ENCODE peak calls at places on chromosomes 1 and 21, in eight cellular contexts. One of them, this sample, is unnamed.

GRCh38 chr1:64539808-64540207 is 69.9 kb downstream of the CACHD1 start:
- DNase-seq in foreskin fibroblast: peak
- DNase-seq in tibial nerve: peak
- DNase-seq in GM23248: peak
- DNase-seq in neuronal stem cell: no peak
- DNase-seq in BE2C: peak
- DNase-seq in tibial artery: peak
- DNase-seq in left ventricle myocardium inferior: peak
- DNase-seq in this sample: peak

GRCh38 chr1:10402729-10403274 is 3.9 kb downstream of the PGD start:
- DNase-seq in foreskin fibroblast: peak
- DNase-seq in tibial nerve: no peak
- DNase-seq in GM23248: peak
- DNase-seq in neuronal stem cell: no peak
- DNase-seq in BE2C: no peak
- DNase-seq in tibial artery: no peak
- DNase-seq in left ventricle myocardium inferior: no peak
- DNase-seq in this sample: no peak

GRCh38 chr1:17723684-17724083 is 31.4 kb upstream of the ACTL8 start:
- DNase-seq in foreskin fibroblast: no peak
- DNase-seq in tibial nerve: no peak
- DNase-seq in GM23248: no peak
- DNase-seq in neuronal stem cell: no peak
- DNase-seq in BE2C: no peak
- DNase-seq in tibial artery: no peak
- DNase-seq in left ventricle myocardium inferior: no peak
- DNase-seq in this sample: no peak

GRCh38 chr1:116377564-116378529 is 4.8 kb downstream of the ATP1A1 start:
- DNase-seq in foreskin fibroblast: peak
- DNase-seq in tibial nerve: peak
- DNase-seq in GM23248: peak
- DNase-seq in neuronal stem cell: no peak
- DNase-seq in BE2C: peak
- DNase-seq in tibial artery: peak
- DNase-seq in left ventricle myocardium inferior: peak
- DNase-seq in this sample: no peak

GRCh38 chr1:62612770-62613169 is 15.4 kb downstream of the ANGPTL3 start:
- DNase-seq in foreskin fibroblast: no peak
- DNase-seq in tibial nerve: no peak
- DNase-seq in GM23248: no peak
- DNase-seq in neuronal stem cell: no peak
- DNase-seq in BE2C: no peak
- DNase-seq in tibial artery: no peak
- DNase-seq in left ventricle myocardium inferior: no peak
- DNase-seq in this sample: no peak

GRCh38 chr1:65065535-65066378 is 82.2 kb upstream of the AK4 start:
- DNase-seq in foreskin fibroblast: no peak
- DNase-seq in tibial nerve: no peak
- DNase-seq in GM23248: peak
- DNase-seq in neuronal stem cell: peak
- DNase-seq in BE2C: no peak
- DNase-seq in tibial artery: peak
- DNase-seq in left ventricle myocardium inferior: peak
- DNase-seq in this sample: peak

GRCh38 chr1:39394598-39394997 is 96.8 kb upstream of the BMP8A start:
- DNase-seq in foreskin fibroblast: no peak
- DNase-seq in tibial nerve: no peak
- DNase-seq in GM23248: no peak
- DNase-seq in neuronal stem cell: no peak
- DNase-seq in BE2C: no peak
- DNase-seq in tibial artery: no peak
- DNase-seq in left ventricle myocardium inferior: no peak
- DNase-seq in this sample: no peak

GRCh38 chr1:167898578-167899222 is 15.2 kb downstream of the ADCY10 start:
- DNase-seq in foreskin fibroblast: no peak
- DNase-seq in tibial nerve: no peak
- DNase-seq in GM23248: no peak
- DNase-seq in neuronal stem cell: no peak
- DNase-seq in BE2C: no peak
- DNase-seq in tibial artery: no peak
- DNase-seq in left ventricle myocardium inferior: no peak
- DNase-seq in this sample: no peak

GRCh38 chr1:228092342-228093049 is 10.0 kb downstream of the ARF1 start:
- DNase-seq in foreskin fibroblast: no peak
- DNase-seq in tibial nerve: no peak
- DNase-seq in GM23248: no peak
- DNase-seq in neuronal stem cell: no peak
- DNase-seq in BE2C: no peak
- DNase-seq in tibial artery: no peak
- DNase-seq in left ventricle myocardium inferior: no peak
- DNase-seq in this sample: no peak

GRCh38 chr1:184387069-184387870 is 441 bp downstream of the C1orf21 start:
- DNase-seq in foreskin fibroblast: no peak
- DNase-seq in tibial nerve: no peak
- DNase-seq in GM23248: peak
- DNase-seq in neuronal stem cell: no peak
- DNase-seq in BE2C: peak
- DNase-seq in tibial artery: peak
- DNase-seq in left ventricle myocardium inferior: peak
- DNase-seq in this sample: no peak

GRCh38 chr1:181159451-181160151 is 71.1 kb downstream of the IER5 start:
- DNase-seq in foreskin fibroblast: peak
- DNase-seq in tibial nerve: no peak
- DNase-seq in GM23248: peak
- DNase-seq in neuronal stem cell: no peak
- DNase-seq in BE2C: no peak
- DNase-seq in tibial artery: no peak
- DNase-seq in left ventricle myocardium inferior: no peak
- DNase-seq in this sample: no peak

GRCh38 chr1:25831569-25832196 is 11.9 kb downstream of the MTFR1L start:
- DNase-seq in foreskin fibroblast: no peak
- DNase-seq in tibial nerve: no peak
- DNase-seq in GM23248: no peak
- DNase-seq in neuronal stem cell: no peak
- DNase-seq in BE2C: no peak
- DNase-seq in tibial artery: no peak
- DNase-seq in left ventricle myocardium inferior: no peak
- DNase-seq in this sample: no peak

GRCh38 chr1:167997037-167997575 is 60.2 kb upstream of the MPC2 start:
- DNase-seq in foreskin fibroblast: no peak
- DNase-seq in tibial nerve: no peak
- DNase-seq in GM23248: no peak
- DNase-seq in neuronal stem cell: no peak
- DNase-seq in BE2C: no peak
- DNase-seq in tibial artery: no peak
- DNase-seq in left ventricle myocardium inferior: no peak
- DNase-seq in this sample: no peak

GRCh38 chr1:18852501-18852900 is 7.0 kb downstream of the TAS1R2 start:
- DNase-seq in foreskin fibroblast: no peak
- DNase-seq in tibial nerve: no peak
- DNase-seq in GM23248: no peak
- DNase-seq in neuronal stem cell: no peak
- DNase-seq in BE2C: no peak
- DNase-seq in tibial artery: no peak
- DNase-seq in left ventricle myocardium inferior: no peak
- DNase-seq in this sample: no peak

GRCh38 chr1:5750186-5751170 is 241.7 kb downstream of the NPHP4 start:
- DNase-seq in foreskin fibroblast: no peak
- DNase-seq in tibial nerve: peak
- DNase-seq in GM23248: no peak
- DNase-seq in neuronal stem cell: no peak
- DNase-seq in BE2C: no peak
- DNase-seq in tibial artery: no peak
- DNase-seq in left ventricle myocardium inferior: no peak
- DNase-seq in this sample: no peak

GRCh38 chr1:23178414-23178813 is 9.8 kb upstream of the LUZP1 start:
- DNase-seq in foreskin fibroblast: no peak
- DNase-seq in tibial nerve: no peak
- DNase-seq in GM23248: peak
- DNase-seq in neuronal stem cell: no peak
- DNase-seq in BE2C: no peak
- DNase-seq in tibial artery: no peak
- DNase-seq in left ventricle myocardium inferior: no peak
- DNase-seq in this sample: no peak

GRCh38 chr21:25615880-25616279 is 8.6 kb upstream of the MRPL39 start:
- DNase-seq in foreskin fibroblast: no peak
- DNase-seq in tibial nerve: no peak
- DNase-seq in GM23248: no peak
- DNase-seq in neuronal stem cell: no peak
- DNase-seq in BE2C: no peak
- DNase-seq in tibial artery: no peak
- DNase-seq in left ventricle myocardium inferior: no peak
- DNase-seq in this sample: no peak

GRCh38 chr1:21509351-21510112 is at the start of gene ALPL:
- DNase-seq in foreskin fibroblast: no peak
- DNase-seq in tibial nerve: no peak
- DNase-seq in GM23248: no peak
- DNase-seq in neuronal stem cell: peak
- DNase-seq in BE2C: no peak
- DNase-seq in tibial artery: no peak
- DNase-seq in left ventricle myocardium inferior: no peak
- DNase-seq in this sample: no peak
- H3K4me3 ChIP-seq in foreskin fibroblast: no peak
- H3K4me3 ChIP-seq in tibial nerve: peak
- H3K4me3 ChIP-seq in GM23248: peak
- H3K4me3 ChIP-seq in neuronal stem cell: peak
- H3K4me3 ChIP-seq in BE2C: peak
- H3K4me3 ChIP-seq in tibial artery: peak
- H3K4me3 ChIP-seq in left ventricle myocardium inferior: peak
- H3K4me3 ChIP-seq in this sample: peak

DNA sequence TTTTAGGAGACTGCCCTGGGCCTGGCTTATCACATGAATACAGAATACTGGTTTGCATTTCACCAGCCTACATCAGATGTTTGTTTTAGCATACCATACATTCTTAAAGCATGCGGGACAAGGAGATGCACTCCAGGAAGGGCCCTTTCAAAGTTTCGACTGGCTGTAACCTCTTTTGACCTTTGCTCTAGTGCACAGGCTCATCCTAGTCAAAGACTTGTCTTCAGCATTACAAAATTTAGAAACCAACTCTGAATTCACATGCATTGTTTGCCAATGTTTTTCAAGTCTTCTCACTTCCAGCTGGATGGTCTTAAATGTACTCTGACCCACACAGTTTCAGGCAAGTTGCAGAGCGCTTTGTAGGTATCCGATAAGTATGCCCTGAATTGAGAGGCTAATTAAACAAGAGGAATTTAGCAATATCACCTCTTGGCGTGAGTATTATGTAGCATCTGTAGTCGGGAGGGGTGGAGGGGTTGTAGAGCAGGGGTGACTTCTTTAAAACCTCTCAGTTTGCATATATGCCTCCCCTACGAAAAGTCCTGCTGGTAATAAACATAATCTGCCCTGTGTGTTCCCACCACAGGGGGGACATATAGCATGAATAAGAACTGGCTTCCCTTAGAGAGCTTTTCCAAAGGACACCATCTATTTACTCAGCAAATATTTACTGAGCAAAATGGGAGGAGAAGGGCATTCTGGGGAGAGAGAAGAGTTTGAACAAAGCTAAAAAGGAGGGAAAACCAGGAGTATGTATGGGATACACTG is 24.4 kb upstream of the AHCYL1 start:
- DNase-seq in foreskin fibroblast: peak
- DNase-seq in tibial nerve: no peak
- DNase-seq in GM23248: peak
- DNase-seq in neuronal stem cell: peak
- DNase-seq in BE2C: no peak
- DNase-seq in tibial artery: no peak
- DNase-seq in left ventricle myocardium inferior: no peak
- DNase-seq in this sample: peak
- H3K4me3 ChIP-seq in foreskin fibroblast: no peak
- H3K4me3 ChIP-seq in tibial nerve: no peak
- H3K4me3 ChIP-seq in GM23248: peak
- H3K4me3 ChIP-seq in neuronal stem cell: no peak
- H3K4me3 ChIP-seq in BE2C: no peak
- H3K4me3 ChIP-seq in tibial artery: no peak
- H3K4me3 ChIP-seq in left ventricle myocardium inferior: no peak
- H3K4me3 ChIP-seq in this sample: no peak

DNA sequence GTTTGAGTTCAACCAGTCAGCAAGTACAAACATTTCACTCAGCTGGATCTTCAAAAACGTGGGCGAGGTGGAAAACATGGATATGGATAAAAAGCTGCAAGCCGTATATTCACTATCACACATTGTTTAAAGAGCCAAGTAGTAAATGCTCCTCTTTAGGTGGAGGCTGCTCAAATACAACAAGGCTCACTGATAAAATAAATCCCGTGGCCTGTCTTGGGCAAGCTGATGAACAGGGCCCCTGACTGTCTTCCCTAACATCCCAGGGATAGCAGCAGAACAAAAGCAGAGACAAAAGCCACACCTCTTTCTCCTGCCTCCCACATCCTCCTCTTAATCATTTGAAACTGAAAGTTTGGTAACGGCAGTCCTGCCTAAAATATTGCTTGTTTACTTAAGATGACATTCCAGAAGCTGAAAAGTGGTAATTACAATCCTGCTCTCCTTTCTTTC is 357.7 kb downstream of the TTLL7 start:
- DNase-seq in foreskin fibroblast: peak
- DNase-seq in tibial nerve: no peak
- DNase-seq in GM23248: peak
- DNase-seq in neuronal stem cell: no peak
- DNase-seq in BE2C: no peak
- DNase-seq in tibial artery: no peak
- DNase-seq in left ventricle myocardium inferior: no peak
- DNase-seq in this sample: no peak
- H3K4me3 ChIP-seq in foreskin fibroblast: peak
- H3K4me3 ChIP-seq in tibial nerve: no peak
- H3K4me3 ChIP-seq in GM23248: peak
- H3K4me3 ChIP-seq in neuronal stem cell: no peak
- H3K4me3 ChIP-seq in BE2C: no peak
- H3K4me3 ChIP-seq in tibial artery: no peak
- H3K4me3 ChIP-seq in left ventricle myocardium inferior: peak
- H3K4me3 ChIP-seq in this sample: no peak

DNA sequence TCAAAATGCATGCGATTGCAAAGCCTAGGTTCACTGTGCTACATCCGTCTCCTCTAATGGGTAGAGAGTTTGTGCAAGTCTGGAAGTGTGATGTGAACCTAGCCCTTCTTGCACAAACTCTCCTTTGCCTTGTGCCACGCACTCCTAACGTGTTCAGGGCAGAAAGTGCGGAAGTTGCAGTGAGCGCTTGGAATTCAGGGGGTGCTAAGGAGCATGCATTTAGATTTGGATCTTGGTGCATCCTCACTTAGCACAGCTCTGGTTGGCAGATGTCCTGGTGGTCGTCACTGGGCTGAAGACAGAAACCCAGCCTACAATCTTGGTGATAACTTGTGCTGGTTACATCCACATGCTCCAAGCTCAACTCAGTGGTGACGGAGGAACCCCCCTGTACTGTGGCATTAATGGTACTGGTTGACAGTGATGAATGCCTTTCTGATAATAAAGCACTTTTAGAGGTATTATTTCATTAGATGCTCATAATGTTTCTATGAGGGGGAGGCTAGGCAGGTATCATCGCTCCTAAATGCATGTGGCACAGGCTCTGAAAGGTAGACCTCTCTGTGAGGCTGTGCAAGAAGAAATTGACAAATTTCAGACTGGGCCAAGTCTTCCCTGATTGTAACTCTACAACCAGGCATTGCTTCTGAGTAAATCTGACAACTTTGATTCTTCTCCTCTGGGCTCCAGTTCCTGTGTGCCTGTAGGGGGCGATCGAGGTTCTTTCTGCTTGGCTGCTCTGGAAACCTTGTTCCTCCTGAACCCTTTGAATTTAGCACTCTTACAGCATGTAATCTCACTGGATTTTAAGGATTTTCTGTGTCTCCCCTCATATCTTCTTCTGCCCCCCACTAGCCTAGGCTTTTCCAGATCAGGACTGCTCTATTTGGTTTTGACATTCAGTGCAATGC is 40.6 kb downstream of the MAPKAPK2 start:
- DNase-seq in foreskin fibroblast: peak
- DNase-seq in tibial nerve: no peak
- DNase-seq in GM23248: peak
- DNase-seq in neuronal stem cell: peak
- DNase-seq in BE2C: peak
- DNase-seq in tibial artery: no peak
- DNase-seq in left ventricle myocardium inferior: no peak
- DNase-seq in this sample: peak
- H3K4me3 ChIP-seq in foreskin fibroblast: no peak
- H3K4me3 ChIP-seq in tibial nerve: no peak
- H3K4me3 ChIP-seq in GM23248: no peak
- H3K4me3 ChIP-seq in neuronal stem cell: no peak
- H3K4me3 ChIP-seq in BE2C: no peak
- H3K4me3 ChIP-seq in tibial artery: no peak
- H3K4me3 ChIP-seq in left ventricle myocardium inferior: no peak
- H3K4me3 ChIP-seq in this sample: no peak

This sample was measured in HAP-1.